ENCODE peak calls at places on chromosome 11, in seven cellular contexts. N, H, E, Y, K, A and Q are unnamed samples.

GRCh38 chr11:128720522-128720985 is 26.7 kb downstream of the FLI1 start:
- DNase-seq in N (no peak), H (no peak), E (peak), Y (no peak), K (no peak), A (no peak), Q (no peak)

GRCh38 chr11:134879341-134879740 is 467.3 kb upstream of the B3GAT1 start:
- DNase-seq in N (no peak), H (no peak), E (no peak), Y (no peak), K (no peak), A (no peak), Q (no peak)

GRCh38 chr11:75425422-75425821 is 7.6 kb downstream of the KLHL35 start:
- DNase-seq in N (no peak), H (no peak), E (no peak), Y (no peak), K (no peak), A (no peak), Q (no peak)

GRCh38 chr11:46701078-46701654 is 335 bp downstream of the ZNF408 start:
- DNase-seq in N (no peak), H (no peak), E (no peak), Y (no peak), K (no peak), A (peak), Q (no peak)

GRCh38 chr11:64802370-64803162 is 448 bp downstream of the MAP4K2 start:
- DNase-seq in N (no peak), H (no peak), E (peak), Y (peak), K (no peak), A (no peak), Q (no peak)

GRCh38 chr11:118434553-118435232 is 1.6 kb upstream of the KMT2A start:
- DNase-seq in N (peak), H (no peak), E (peak), Y (peak), K (no peak), A (peak), Q (no peak)

GRCh38 chr11:21470521-21470920 is 722.4 kb upstream of the ANO5 start:
- DNase-seq in N (no peak), H (no peak), E (no peak), Y (no peak), K (no peak), A (no peak), Q (no peak)

GRCh38 chr11:71551711-71552110 is 3.5 kb downstream of the KRTAP5-9 start:
- DNase-seq in N (no peak), H (no peak), E (no peak), Y (no peak), K (no peak), A (peak), Q (no peak)

GRCh38 chr11:78860720-78861422 is 286.2 kb upstream of the NARS2 start:
- DNase-seq in N (peak), H (no peak), E (no peak), Y (no peak), K (no peak), A (peak), Q (peak)

GRCh38 chr11:61555051-61555969 is 25.6 kb downstream of the SYT7 start:
- DNase-seq in N (no peak), H (no peak), E (no peak), Y (no peak), K (no peak), A (peak), Q (no peak)

GRCh38 chr11:107307991-107308390 is 149.6 kb downstream of the CWF19L2 start:
- DNase-seq in N (no peak), H (no peak), E (no peak), Y (no peak), K (no peak), A (no peak), Q (no peak)

GRCh38 chr11:1832181-1832988 is 2.4 kb upstream of the SYT8 start:
- DNase-seq in N (peak), H (no peak), E (peak), Y (no peak), K (no peak), A (peak), Q (peak)

GRCh38 chr11:83881428-83881827 is 595.3 kb upstream of the CCDC90B start:
- DNase-seq in N (no peak), H (no peak), E (no peak), Y (no peak), K (no peak), A (no peak), Q (no peak)

GRCh38 chr11:77082838-77083552 is 16.2 kb downstream of the CAPN5 start:
- DNase-seq in N (peak), H (peak), E (peak), Y (no peak), K (no peak), A (no peak), Q (peak)

GRCh38 chr11:45079567-45079942 is 66.9 kb upstream of the PRDM11 start:
- DNase-seq in N (no peak), H (no peak), E (no peak), Y (no peak), K (no peak), A (no peak), Q (no peak)

GRCh38 chr11:10623797-10624761 is 55.6 kb upstream of the LYVE1 start:
- DNase-seq in N (peak), H (no peak), E (peak), Y (no peak), K (peak), A (no peak), Q (no peak)

GRCh38 chr11:11993814-11994213 is 14.6 kb downstream of the DKK3 start:
- DNase-seq in N (peak), H (no peak), E (no peak), Y (no peak), K (no peak), A (peak), Q (peak)

GRCh38 chr11:49995559-49995958 is 13.2 kb upstream of the OR4C12 start:
- DNase-seq in N (peak), H (no peak), E (no peak), Y (no peak), K (peak), A (peak), Q (peak)

GRCh38 chr11:11502303-11502828 is 119.4 kb downstream of the GALNT18 start:
- DNase-seq in N (no peak), H (no peak), E (no peak), Y (no peak), K (no peak), A (no peak), Q (no peak)

GRCh38 chr11:102530558-102530957 is at the start of gene MMP7:
- DNase-seq in N (peak), H (no peak), E (no peak), Y (no peak), K (no peak), A (peak), Q (peak)

GRCh38 chr11:74311352-74311926 is at the start of gene P4HA3:
- DNase-seq in N (peak), H (peak), E (peak), Y (peak), K (no peak), A (peak), Q (peak)

GRCh38 chr11:6757373-6757967 is 14.3 kb downstream of the OR2AG2 start:
- DNase-seq in N (peak), H (no peak), E (peak), Y (peak), K (no peak), A (peak), Q (peak)

GRCh38 chr11:86896486-86896885 is 58.7 kb downstream of the FZD4 start:
- DNase-seq in N (peak), H (no peak), E (no peak), Y (no peak), K (no peak), A (peak), Q (peak)

GRCh38 chr11:107590460-107591097 is 368 bp upstream of the ELMOD1 start:
- DNase-seq in N (no peak), H (no peak), E (no peak), Y (no peak), K (no peak), A (no peak), Q (no peak)

GRCh38 chr11:14105446-14105845 is 142.9 kb downstream of the SPON1 start:
- DNase-seq in N (no peak), H (no peak), E (no peak), Y (no peak), K (no peak), A (no peak), Q (no peak)

GRCh38 chr11:9095421-9095820 is 4.0 kb upstream of the SCUBE2 start:
- DNase-seq in N (no peak), H (no peak), E (peak), Y (no peak), K (no peak), A (no peak), Q (no peak)

GRCh38 chr11:60944504-60945294 is 7.3 kb downstream of the SLC15A3 start:
- DNase-seq in N (no peak), H (no peak), E (no peak), Y (no peak), K (no peak), A (no peak), Q (no peak)

GRCh38 chr11:105022998-105023397 is at the start of gene CASP5:
- DNase-seq in N (no peak), H (no peak), E (peak), Y (no peak), K (no peak), A (no peak), Q (peak)

GRCh38 chr11:62005231-62005661 is 37.8 kb upstream of the FTH1 start:
- DNase-seq in N (peak), H (peak), E (no peak), Y (no peak), K (no peak), A (peak), Q (peak)

GRCh38 chr11:5335166-5335565 is 8.2 kb downstream of the OR51B5 start:
- DNase-seq in N (no peak), H (no peak), E (no peak), Y (no peak), K (no peak), A (no peak), Q (no peak)

GRCh38 chr11:130631119-130631518 is 182.7 kb downstream of the ADAMTS15 start:
- DNase-seq in N (peak), H (no peak), E (no peak), Y (no peak), K (peak), A (peak), Q (peak)

GRCh38 chr11:123239371-123240150 is 44.5 kb upstream of the CLMP start:
- DNase-seq in N (no peak), H (no peak), E (no peak), Y (no peak), K (no peak), A (no peak), Q (peak)

GRCh38 chr11:7281083-7281482 is 29.4 kb downstream of the SYT9 start:
- DNase-seq in N (no peak), H (no peak), E (no peak), Y (no peak), K (peak), A (peak), Q (no peak)

GRCh38 chr11:3231851-3232744 is at the start of gene MRGPRE:
- DNase-seq in N (peak), H (no peak), E (no peak), Y (peak), K (no peak), A (no peak), Q (peak)

GRCh38 chr11:122598971-122599370 is 56.6 kb upstream of the UBASH3B start:
- DNase-seq in N (no peak), H (no peak), E (no peak), Y (no peak), K (no peak), A (no peak), Q (peak)

GRCh38 chr11:934437-934950 is 8.8 kb downstream of the AP2A2 start:
- DNase-seq in N (no peak), H (no peak), E (no peak), Y (no peak), K (no peak), A (no peak), Q (no peak)

GRCh38 chr11:67468056-67468455 is 995 bp downstream of the TMEM134 start:
- DNase-seq in N (peak), H (no peak), E (peak), Y (peak), K (no peak), A (peak), Q (peak)

GRCh38 chr11:72369786-72370185 is 64.5 kb downstream of the CLPB start:
- DNase-seq in N (no peak), H (no peak), E (no peak), Y (no peak), K (no peak), A (no peak), Q (no peak)

GRCh38 chr11:124676386-124676785 is 2.7 kb downstream of the SPA17 start:
- DNase-seq in N (peak), H (no peak), E (peak), Y (peak), K (no peak), A (peak), Q (peak)

DNA sequence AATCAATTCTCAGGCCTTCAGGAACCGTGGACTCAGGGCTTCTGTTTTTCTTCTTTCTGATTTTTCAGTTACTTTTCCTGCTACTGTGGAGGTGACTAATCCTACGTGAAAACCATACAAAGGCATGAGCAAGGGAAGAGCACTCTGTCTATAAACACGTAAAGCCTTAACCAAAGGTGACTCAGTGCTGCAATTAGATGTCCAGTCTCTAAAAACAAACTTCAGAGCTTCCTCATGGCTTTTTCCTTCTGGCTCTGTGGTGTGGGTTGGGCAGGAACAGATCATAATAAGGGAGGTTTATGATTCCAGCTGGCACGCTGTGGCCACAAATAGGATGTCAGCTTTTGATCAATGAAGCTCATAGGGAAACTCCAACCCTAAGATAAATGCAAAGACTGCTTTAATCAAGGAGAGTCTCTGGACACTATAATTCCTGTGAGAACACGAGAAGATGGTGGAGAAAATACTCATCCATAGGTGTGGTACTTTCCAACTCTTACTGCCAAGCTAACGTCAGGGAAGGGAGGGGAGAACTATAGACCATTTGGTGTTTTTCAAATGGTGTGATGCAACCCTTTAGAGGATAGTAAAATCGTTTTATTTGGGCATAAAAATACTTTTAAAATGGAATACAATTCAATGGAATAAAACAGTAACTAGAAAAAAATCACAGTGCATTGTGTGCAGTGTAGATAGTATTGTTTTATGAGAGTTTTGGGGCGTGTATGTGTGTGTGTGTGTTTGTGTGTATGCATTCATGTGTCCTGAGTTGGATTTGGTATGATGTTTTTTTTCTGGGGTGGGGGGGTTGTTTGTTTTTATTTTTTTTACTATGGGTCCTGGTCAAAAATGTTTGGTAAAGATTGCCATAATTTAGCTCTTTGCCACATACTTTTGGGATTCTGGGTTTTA is at the start of gene NXPE2:
- DNase-seq in N (no peak), H (no peak), E (peak), Y (no peak), K (no peak), A (peak), Q (peak)
- H3K4me3 ChIP-seq in N (no peak), H (no peak), E (peak), Y (no peak), K (no peak), A (no peak), Q (no peak)

GRCh38 chr11:82731691-82732277 is 1.9 kb downstream of the FAM181B start:
- DNase-seq in N (no peak), H (no peak), E (no peak), Y (no peak), K (no peak), A (no peak), Q (no peak)

GRCh38 chr11:82734120-82734479 is 436 bp upstream of the FAM181B start:
- DNase-seq in N (no peak), H (no peak), E (no peak), Y (no peak), K (no peak), A (no peak), Q (no peak)

GRCh38 chr11:82732348-82732733 is 1.3 kb downstream of the FAM181B start:
- DNase-seq in N (no peak), H (no peak), E (no peak), Y (no peak), K (no peak), A (no peak), Q (no peak)

GRCh38 chr11:82732734-82733443 is 775 bp downstream of the FAM181B start:
- DNase-seq in N (no peak), H (no peak), E (peak), Y (no peak), K (no peak), A (peak), Q (no peak)

DNA sequence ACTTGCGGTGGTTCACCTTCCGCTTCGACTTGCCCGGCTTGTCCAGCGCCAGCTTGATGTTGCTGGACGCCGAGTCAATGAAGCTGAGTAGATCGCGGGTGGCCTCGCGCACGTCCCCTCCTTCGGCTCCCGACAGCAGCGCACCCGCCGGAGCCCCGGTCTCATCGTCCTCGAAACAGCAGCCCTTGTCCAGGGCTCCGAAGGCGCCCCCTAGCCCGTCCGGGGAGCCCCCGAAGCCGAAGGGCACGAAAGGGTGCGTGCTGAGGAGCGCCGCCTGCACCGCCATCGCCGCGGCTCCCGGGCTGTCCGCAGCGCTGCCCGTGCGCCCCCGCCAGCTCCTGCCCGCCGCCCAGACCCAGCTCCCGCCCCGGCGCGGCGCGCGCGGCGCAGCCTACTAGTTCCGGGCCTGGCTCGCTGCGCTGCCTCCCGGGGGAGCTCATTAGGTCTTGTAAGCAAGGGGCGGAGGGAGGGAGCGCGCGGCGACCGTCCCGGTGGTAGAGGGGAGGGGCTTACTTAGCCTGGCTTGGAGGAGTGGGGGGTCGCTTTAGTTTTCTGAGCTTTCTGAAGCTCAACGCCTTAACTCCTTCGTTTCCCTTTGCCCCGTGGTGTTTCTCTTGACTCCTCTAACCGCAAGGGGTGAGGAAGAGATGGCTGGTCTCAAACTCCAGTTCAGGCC is at the start of gene FAM181B:
- DNase-seq in N (no peak), H (peak), E (peak), Y (peak), K (no peak), A (peak), Q (peak)
- H3K4me3 ChIP-seq in N (peak), H (peak), E (peak), Y (peak), K (peak), A (peak), Q (peak)

DNA sequence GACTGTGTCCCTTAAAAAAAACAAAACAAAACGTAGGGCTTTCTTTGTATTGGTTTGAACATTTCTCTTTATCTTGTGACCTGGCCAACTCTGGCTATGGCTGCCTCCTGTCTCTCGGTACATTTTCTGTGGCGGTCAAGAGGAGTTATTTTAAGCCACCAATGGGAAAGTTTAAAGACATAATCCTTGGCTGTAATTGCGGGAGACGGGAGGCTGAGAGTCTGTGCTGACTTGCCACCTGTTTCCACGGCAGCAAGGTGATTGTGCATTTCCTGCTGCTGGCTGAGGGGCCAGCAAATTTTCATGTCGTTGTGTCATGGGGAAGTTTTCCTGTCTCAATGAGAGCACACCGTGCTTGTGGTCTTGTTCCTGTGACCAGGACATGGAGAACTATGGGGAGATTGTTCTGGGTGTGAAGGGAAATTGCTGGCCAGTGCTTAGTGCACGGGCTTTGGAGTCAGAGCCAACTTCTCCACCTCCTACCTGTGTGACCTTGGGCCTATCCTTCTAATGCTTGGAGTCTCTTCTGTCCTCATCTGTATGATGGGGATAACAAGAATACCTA is 11.0 kb downstream of the PTPRJ start:
- DNase-seq in N (no peak), H (no peak), E (peak), Y (no peak), K (no peak), A (no peak), Q (no peak)
- H3K4me3 ChIP-seq in N (no peak), H (no peak), E (no peak), Y (no peak), K (peak), A (no peak), Q (no peak)

GRCh38 chr11:126426820-126427749 is 71.6 kb downstream of the ST3GAL4 start:
- DNase-seq in N (no peak), H (no peak), E (no peak), Y (no peak), K (no peak), A (no peak), Q (no peak)
- H3K4me3 ChIP-seq in N (no peak), H (no peak), E (no peak), Y (no peak), K (no peak), A (no peak), Q (no peak)

DNA sequence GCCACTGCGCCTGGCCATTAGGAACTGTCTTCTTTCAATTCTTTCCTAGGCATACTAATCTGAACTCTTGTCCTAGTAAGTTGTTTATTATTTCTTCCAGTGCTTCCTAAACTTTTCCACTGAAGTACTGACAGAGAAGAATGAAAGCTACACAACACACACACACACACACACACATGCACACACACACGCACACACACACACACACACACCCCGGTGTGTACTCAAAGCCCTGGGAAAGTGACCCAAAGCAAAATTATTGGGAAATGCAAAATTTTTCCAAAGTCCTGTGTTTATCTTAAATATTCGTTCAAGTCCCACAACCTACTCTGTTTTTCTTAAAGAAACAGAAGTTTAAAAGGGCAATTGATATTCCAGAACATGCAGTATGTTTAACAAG is 19.4 kb upstream of the SIK2 start:
- DNase-seq in N (no peak), H (no peak), E (no peak), Y (no peak), K (no peak), A (peak), Q (no peak)
- H3K4me3 ChIP-seq in N (no peak), H (no peak), E (no peak), Y (no peak), K (no peak), A (no peak), Q (no peak)